ENCODE peak calls at places on chromosomes 11 and 22, in five cellular contexts. One of them, this sample, is unnamed.

GRCh38 chr11:33248416-33248957 is 8.7 kb upstream of the HIPK3 start:
- DNase-seq in caudate nucleus: no peak
- DNase-seq in pons: no peak
- DNase-seq in stimulated activated CD4-positive, alpha-beta T cell treated with anti-CD3 and anti-CD28 coated beads, TNF-alpha, amount 100 ng/mL, for 24 hours: no peak
- DNase-seq in IMR-90: peak
- DNase-seq in this sample: no peak

GRCh38 chr11:9765320-9766101 is 101.6 kb downstream of the SWAP70 start:
- DNase-seq in caudate nucleus: no peak
- DNase-seq in pons: no peak
- DNase-seq in stimulated activated CD4-positive, alpha-beta T cell treated with anti-CD3 and anti-CD28 coated beads, TNF-alpha, amount 100 ng/mL, for 24 hours: no peak
- DNase-seq in IMR-90: peak
- DNase-seq in this sample: peak

GRCh38 chr11:6414874-6415328 is 4.0 kb downstream of the APBB1 start:
- DNase-seq in caudate nucleus: no peak
- DNase-seq in pons: no peak
- DNase-seq in stimulated activated CD4-positive, alpha-beta T cell treated with anti-CD3 and anti-CD28 coated beads, TNF-alpha, amount 100 ng/mL, for 24 hours: no peak
- DNase-seq in IMR-90: no peak
- DNase-seq in this sample: no peak

GRCh38 chr11:10490398-10491232 is 35.6 kb downstream of the AMPD3 start:
- DNase-seq in caudate nucleus: peak
- DNase-seq in pons: peak
- DNase-seq in stimulated activated CD4-positive, alpha-beta T cell treated with anti-CD3 and anti-CD28 coated beads, TNF-alpha, amount 100 ng/mL, for 24 hours: no peak
- DNase-seq in IMR-90: peak
- DNase-seq in this sample: no peak

GRCh38 chr11:19428206-19429001 is 187.7 kb upstream of the E2F8 start:
- DNase-seq in caudate nucleus: no peak
- DNase-seq in pons: no peak
- DNase-seq in stimulated activated CD4-positive, alpha-beta T cell treated with anti-CD3 and anti-CD28 coated beads, TNF-alpha, amount 100 ng/mL, for 24 hours: no peak
- DNase-seq in IMR-90: peak
- DNase-seq in this sample: no peak

GRCh38 chr11:68470304-68470811 is 9.8 kb downstream of the PPP6R3 start:
- DNase-seq in caudate nucleus: no peak
- DNase-seq in pons: peak
- DNase-seq in stimulated activated CD4-positive, alpha-beta T cell treated with anti-CD3 and anti-CD28 coated beads, TNF-alpha, amount 100 ng/mL, for 24 hours: no peak
- DNase-seq in IMR-90: no peak
- DNase-seq in this sample: no peak

GRCh38 chr11:61639816-61640443 is 40.3 kb upstream of the DAGLA start:
- DNase-seq in caudate nucleus: no peak
- DNase-seq in pons: no peak
- DNase-seq in stimulated activated CD4-positive, alpha-beta T cell treated with anti-CD3 and anti-CD28 coated beads, TNF-alpha, amount 100 ng/mL, for 24 hours: no peak
- DNase-seq in IMR-90: peak
- DNase-seq in this sample: no peak

GRCh38 chr22:25564979-25565677 is 653 bp downstream of the GRK3 start:
- DNase-seq in caudate nucleus: no peak
- DNase-seq in pons: no peak
- DNase-seq in stimulated activated CD4-positive, alpha-beta T cell treated with anti-CD3 and anti-CD28 coated beads, TNF-alpha, amount 100 ng/mL, for 24 hours: peak
- DNase-seq in IMR-90: no peak
- DNase-seq in this sample: peak

GRCh38 chr11:118283756-118284350 is 19.8 kb upstream of the MPZL2 start:
- DNase-seq in caudate nucleus: no peak
- DNase-seq in pons: no peak
- DNase-seq in stimulated activated CD4-positive, alpha-beta T cell treated with anti-CD3 and anti-CD28 coated beads, TNF-alpha, amount 100 ng/mL, for 24 hours: no peak
- DNase-seq in IMR-90: no peak
- DNase-seq in this sample: no peak

GRCh38 chr11:61369372-61370348 is 7.5 kb downstream of the TMEM138 start:
- DNase-seq in caudate nucleus: no peak
- DNase-seq in pons: peak
- DNase-seq in stimulated activated CD4-positive, alpha-beta T cell treated with anti-CD3 and anti-CD28 coated beads, TNF-alpha, amount 100 ng/mL, for 24 hours: no peak
- DNase-seq in IMR-90: peak
- DNase-seq in this sample: no peak

GRCh38 chr22:49016909-49017768 is 810.5 kb downstream of the BRD1 start:
- DNase-seq in caudate nucleus: no peak
- DNase-seq in pons: no peak
- DNase-seq in stimulated activated CD4-positive, alpha-beta T cell treated with anti-CD3 and anti-CD28 coated beads, TNF-alpha, amount 100 ng/mL, for 24 hours: no peak
- DNase-seq in IMR-90: no peak
- DNase-seq in this sample: no peak

GRCh38 chr22:23075050-23075449 is 4.7 kb downstream of the GNAZ start:
- DNase-seq in caudate nucleus: no peak
- DNase-seq in pons: no peak
- DNase-seq in stimulated activated CD4-positive, alpha-beta T cell treated with anti-CD3 and anti-CD28 coated beads, TNF-alpha, amount 100 ng/mL, for 24 hours: no peak
- DNase-seq in IMR-90: no peak
- DNase-seq in this sample: no peak

GRCh38 chr22:27636716-27637503 is 164.6 kb downstream of the MN1 start:
- DNase-seq in caudate nucleus: no peak
- DNase-seq in pons: peak
- DNase-seq in stimulated activated CD4-positive, alpha-beta T cell treated with anti-CD3 and anti-CD28 coated beads, TNF-alpha, amount 100 ng/mL, for 24 hours: no peak
- DNase-seq in IMR-90: no peak
- DNase-seq in this sample: no peak

GRCh38 chr22:44411226-44412135 is 86.6 kb downstream of the RTL6 start:
- DNase-seq in caudate nucleus: no peak
- DNase-seq in pons: no peak
- DNase-seq in stimulated activated CD4-positive, alpha-beta T cell treated with anti-CD3 and anti-CD28 coated beads, TNF-alpha, amount 100 ng/mL, for 24 hours: no peak
- DNase-seq in IMR-90: no peak
- DNase-seq in this sample: no peak

GRCh38 chr11:75431533-75432525 is 1.2 kb downstream of the KLHL35 start:
- DNase-seq in caudate nucleus: no peak
- DNase-seq in pons: no peak
- DNase-seq in stimulated activated CD4-positive, alpha-beta T cell treated with anti-CD3 and anti-CD28 coated beads, TNF-alpha, amount 100 ng/mL, for 24 hours: no peak
- DNase-seq in IMR-90: no peak
- DNase-seq in this sample: no peak

GRCh38 chr11:86442420-86442819 is 67.7 kb downstream of the CCDC81 start:
- DNase-seq in caudate nucleus: no peak
- DNase-seq in pons: no peak
- DNase-seq in stimulated activated CD4-positive, alpha-beta T cell treated with anti-CD3 and anti-CD28 coated beads, TNF-alpha, amount 100 ng/mL, for 24 hours: no peak
- DNase-seq in IMR-90: peak
- DNase-seq in this sample: no peak

GRCh38 chr11:82384308-82384707 is 349.4 kb downstream of the FAM181B start:
- DNase-seq in caudate nucleus: no peak
- DNase-seq in pons: no peak
- DNase-seq in stimulated activated CD4-positive, alpha-beta T cell treated with anti-CD3 and anti-CD28 coated beads, TNF-alpha, amount 100 ng/mL, for 24 hours: no peak
- DNase-seq in IMR-90: no peak
- DNase-seq in this sample: no peak

GRCh38 chr11:19566583-19567379 is 145.9 kb upstream of the NAV2 start:
- DNase-seq in caudate nucleus: no peak
- DNase-seq in pons: no peak
- DNase-seq in stimulated activated CD4-positive, alpha-beta T cell treated with anti-CD3 and anti-CD28 coated beads, TNF-alpha, amount 100 ng/mL, for 24 hours: no peak
- DNase-seq in IMR-90: no peak
- DNase-seq in this sample: no peak

GRCh38 chr11:122319842-122320555 is 204.0 kb upstream of the BLID start:
- DNase-seq in caudate nucleus: no peak
- DNase-seq in pons: peak
- DNase-seq in stimulated activated CD4-positive, alpha-beta T cell treated with anti-CD3 and anti-CD28 coated beads, TNF-alpha, amount 100 ng/mL, for 24 hours: no peak
- DNase-seq in IMR-90: no peak
- DNase-seq in this sample: no peak

GRCh38 chr11:21965221-21965620 is 227.7 kb upstream of the ANO5 start:
- DNase-seq in caudate nucleus: no peak
- DNase-seq in pons: no peak
- DNase-seq in stimulated activated CD4-positive, alpha-beta T cell treated with anti-CD3 and anti-CD28 coated beads, TNF-alpha, amount 100 ng/mL, for 24 hours: no peak
- DNase-seq in IMR-90: no peak
- DNase-seq in this sample: no peak

GRCh38 chr11:100639140-100639539 is 47.9 kb upstream of the ARHGAP42 start:
- DNase-seq in caudate nucleus: no peak
- DNase-seq in pons: peak
- DNase-seq in stimulated activated CD4-positive, alpha-beta T cell treated with anti-CD3 and anti-CD28 coated beads, TNF-alpha, amount 100 ng/mL, for 24 hours: no peak
- DNase-seq in IMR-90: peak
- DNase-seq in this sample: no peak

GRCh38 chr22:22368516-22368915 is 123.9 kb downstream of the VPREB1 start:
- DNase-seq in caudate nucleus: no peak
- DNase-seq in pons: peak
- DNase-seq in stimulated activated CD4-positive, alpha-beta T cell treated with anti-CD3 and anti-CD28 coated beads, TNF-alpha, amount 100 ng/mL, for 24 hours: no peak
- DNase-seq in IMR-90: no peak
- DNase-seq in this sample: no peak

GRCh38 chr22:42976131-42976530 is 38.8 kb downstream of the PACSIN2 start:
- DNase-seq in caudate nucleus: no peak
- DNase-seq in pons: no peak
- DNase-seq in stimulated activated CD4-positive, alpha-beta T cell treated with anti-CD3 and anti-CD28 coated beads, TNF-alpha, amount 100 ng/mL, for 24 hours: no peak
- DNase-seq in IMR-90: no peak
- DNase-seq in this sample: no peak

GRCh38 chr11:69939551-69940245 is 120.5 kb upstream of the FGF3 start:
- DNase-seq in caudate nucleus: no peak
- DNase-seq in pons: no peak
- DNase-seq in stimulated activated CD4-positive, alpha-beta T cell treated with anti-CD3 and anti-CD28 coated beads, TNF-alpha, amount 100 ng/mL, for 24 hours: no peak
- DNase-seq in IMR-90: peak
- DNase-seq in this sample: peak

GRCh38 chr11:78381867-78382266 is 35.8 kb downstream of the GAB2 start:
- DNase-seq in caudate nucleus: no peak
- DNase-seq in pons: no peak
- DNase-seq in stimulated activated CD4-positive, alpha-beta T cell treated with anti-CD3 and anti-CD28 coated beads, TNF-alpha, amount 100 ng/mL, for 24 hours: no peak
- DNase-seq in IMR-90: no peak
- DNase-seq in this sample: peak

GRCh38 chr11:8325905-8326304 is 62.2 kb upstream of the LMO1 start:
- DNase-seq in caudate nucleus: no peak
- DNase-seq in pons: no peak
- DNase-seq in stimulated activated CD4-positive, alpha-beta T cell treated with anti-CD3 and anti-CD28 coated beads, TNF-alpha, amount 100 ng/mL, for 24 hours: no peak
- DNase-seq in IMR-90: no peak
- DNase-seq in this sample: no peak

GRCh38 chr11:59706518-59707285 is 6.9 kb downstream of the OR10V1 start:
- DNase-seq in caudate nucleus: no peak
- DNase-seq in pons: no peak
- DNase-seq in stimulated activated CD4-positive, alpha-beta T cell treated with anti-CD3 and anti-CD28 coated beads, TNF-alpha, amount 100 ng/mL, for 24 hours: no peak
- DNase-seq in IMR-90: peak
- DNase-seq in this sample: peak

This sample was measured in Caco-2.